ENCODE peak calls at places on chromosome 4, in four cellular contexts. C is iris pigment epithelial cell, O is choroid plexus epithelial cell, T is cerebellar cortex. N is an unnamed sample.

GRCh38 chr4:113978561-113979156 is 788 bp downstream of the ARSJ start:
- DNase-seq in T (peak), O (no peak), C (no peak), N (no peak)

GRCh38 chr4:34850983-34851382 is 1393.3 kb downstream of the ARAP2 start:
- DNase-seq in O (peak), C (peak), T (no peak), N (no peak)

GRCh38 chr4:179709961-179710624 is 2267.9 kb upstream of the AGA start:
- DNase-seq in C (no peak), T (no peak), O (no peak), N (no peak)

GRCh38 chr4:124650614-124651013 is 61.9 kb downstream of the ANKRD50 start:
- DNase-seq in C (no peak), T (no peak), O (no peak), N (no peak)

GRCh38 chr4:39706829-39707511 is 9.0 kb downstream of the UBE2K start:
- DNase-seq in O (peak), C (peak), T (no peak), N (no peak)

GRCh38 chr4:174334628-174335027 is 50.9 kb downstream of the CEP44 start:
- DNase-seq in O (no peak), C (no peak), T (no peak), N (no peak)

GRCh38 chr4:152515678-152516077 is 20.2 kb downstream of the FBXW7 start:
- DNase-seq in C (peak), O (peak), T (no peak), N (no peak)

GRCh38 chr4:142656178-142656577 is 189.9 kb downstream of the INPP4B start:
- DNase-seq in O (peak), C (peak), T (peak), N (no peak)

GRCh38 chr4:62912531-62912930 is 1496.7 kb downstream of the TECRL start:
- DNase-seq in T (no peak), C (no peak), O (no peak), N (no peak)

N was measured in T-helper 22 cell.